ENCODE peak calls at places on chromosomes 7 and 10, in four cellular contexts. D is SK-N-SH, I is GM23338, S is hepatocyte. M is an unnamed sample.
A peak's percentile ranks its signal among the peaks of the same experiment; 100 is the strongest.

GRCh38 chr7:73526892-73527821 is 5.1 kb upstream of the BAZ1B start:
- DNase-seq in S (no peak), D (peak; percentile 55), I (peak; percentile 45), M (no peak)

GRCh38 chr7:92627956-92628355 is 37.8 kb upstream of the FAM133B start:
- DNase-seq in I (no peak), D (no peak), S (no peak), M (no peak)

GRCh38 chr7:121029302-121029701 is 40.8 kb downstream of the CPED1 start:
- DNase-seq in D (no peak), S (no peak), I (no peak), M (no peak)

GRCh38 chr7:135970682-135971365 is 6.3 kb downstream of the MTPN start:
- DNase-seq in S (no peak), I (no peak), D (no peak), M (no peak)

GRCh38 chr10:93565421-93565820 is 1.0 kb upstream of the FFAR4 start:
- DNase-seq in S (no peak), D (no peak), I (no peak), M (no peak)

GRCh38 chr10:112835933-112836564 is 114.0 kb upstream of the TCF7L2 start:
- DNase-seq in D (no peak), S (no peak), I (no peak), M (no peak)

GRCh38 chr10:22491480-22491879 is 146.2 kb downstream of the SPAG6 start:
- DNase-seq in I (no peak), D (no peak), S (no peak), M (no peak)

GRCh38 chr10:133126431-133127290 is 33.4 kb upstream of the KNDC1 start:
- DNase-seq in D (no peak), S (no peak), I (no peak), M (no peak)

GRCh38 chr10:31507427-31507826 is 188.4 kb downstream of the ZEB1 start:
- DNase-seq in I (no peak), D (no peak), S (no peak), M (no peak)

GRCh38 chr10:77360121-77360520 is 277.5 kb downstream of the KCNMA1 start:
- DNase-seq in I (no peak), S (no peak), D (no peak), M (peak; percentile 70)

GRCh38 chr10:76397957-76398665 is 966.7 kb downstream of the LRMDA start:
- DNase-seq in D (no peak), S (no peak), I (no peak), M (no peak)

GRCh38 chr7:88480901-88481300 is 174.2 kb upstream of the STEAP4 start:
- DNase-seq in S (peak; percentile 12), D (no peak), I (no peak), M (no peak)

DNA sequence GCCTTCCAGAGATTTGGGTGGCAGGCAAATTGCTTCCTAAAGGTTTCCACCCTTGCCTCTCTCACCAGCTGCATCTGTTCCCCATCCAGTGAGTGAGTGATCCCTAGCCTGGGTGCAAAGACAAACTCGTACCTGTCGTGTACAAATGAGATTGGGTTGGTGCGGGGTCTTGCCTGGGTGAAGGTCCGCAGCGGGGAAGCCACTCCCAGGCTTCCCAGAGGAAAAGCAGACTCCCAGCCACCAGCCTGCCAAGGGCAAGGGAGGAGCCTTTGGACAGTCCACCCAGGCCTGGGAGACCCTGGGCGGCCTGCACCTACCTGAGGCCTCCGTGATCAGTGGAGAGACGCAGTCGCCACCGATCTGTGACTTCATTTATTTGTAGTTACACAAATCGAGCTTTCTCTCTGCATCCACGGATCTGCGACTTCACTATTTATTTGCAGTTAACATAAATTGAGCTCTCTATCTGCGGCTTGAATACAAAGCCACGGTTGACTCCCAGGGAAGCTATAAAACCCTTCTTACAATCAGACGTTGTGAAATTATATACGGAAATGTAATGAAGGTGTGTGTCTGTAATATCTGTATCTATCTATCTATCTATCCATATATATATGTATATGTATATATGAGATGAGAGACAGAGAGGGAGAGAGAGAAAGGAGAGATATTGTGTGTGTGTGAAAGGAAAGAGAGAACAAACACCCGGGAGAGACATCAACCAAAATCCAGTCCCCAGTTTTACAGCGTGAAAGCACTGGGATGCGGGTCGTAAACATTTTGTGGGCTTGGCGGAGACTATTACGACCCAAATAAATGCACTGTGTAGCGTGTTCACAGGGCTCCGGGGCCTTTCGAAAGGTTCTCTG is 3.0 kb upstream of the HOXA7 start:
- DNase-seq in D (no peak), I (no peak), S (no peak), M (no peak)
- H3K27me3 ChIP-seq in D (peaks cover 91% of the 10 kb centered on the region), I (peaks cover 100% of the 10 kb centered on the region), S (peaks cover 92% of the 10 kb centered on the region), M (no peaks in the 10 kb centered on the region)

GRCh38 chr7:139360210-139360947 is 685 bp downstream of the LUC7L2 start:
- DNase-seq in S (peak; percentile 97), D (peak; percentile 97), I (peak; percentile 98), M (peak; percentile 95)
- H3K79me2 ChIP-seq in S (peaks cover 70% of the 10 kb centered on the region), D (peaks cover 75% of the 10 kb centered on the region), I (peaks cover 49% of the 10 kb centered on the region), M (peaks cover 71% of the 10 kb centered on the region)

GRCh38 chr7:1649751-1650326 is 20.2 kb upstream of the ELFN1 start:
- DNase-seq in I (no peak), D (no peak), S (no peak), M (no peak)
- TF ChIP-seq EZH2phosphoT487 in I (no peak), D (no peak), S (no peak), M (no peak)

GRCh38 chr10:597976-598375 is 91.5 kb downstream of the DIP2C start:
- DNase-seq in D (no peak), I (no peak), S (no peak), M (no peak)

GRCh38 chr10:598415-599170 is 90.9 kb downstream of the DIP2C start:
- DNase-seq in S (peak; percentile 47), D (no peak), I (peak; percentile 46), M (peak; percentile 93)

GRCh38 chr10:594584-595270 is 94.7 kb downstream of the DIP2C start:
- DNase-seq in I (no peak), D (no peak), S (no peak), M (no peak)

GRCh38 chr10:595473-595872 is 94.0 kb downstream of the DIP2C start:
- DNase-seq in S (no peak), I (no peak), D (no peak), M (no peak)

GRCh38 chr10:596725-597345 is 92.6 kb downstream of the DIP2C start:
- DNase-seq in I (no peak), S (no peak), D (no peak), M (no peak)
- H3K27me3 ChIP-seq in I (no peaks in the 10 kb centered on the region), S (no peaks in the 10 kb centered on the region), D (no peaks in the 10 kb centered on the region), M (no peaks in the 10 kb centered on the region)

M was measured in GM23248.